ENCODE peak calls at places on chromosomes 3 and 15, in six cellular contexts. One of them, this sample, is unnamed.

GRCh38 chr3:17928502-17929145 is 186.2 kb upstream of the TBC1D5 start:
- DNase-seq in IMR-90: no peak
- DNase-seq in endothelial cell of umbilical vein: no peak
- DNase-seq in A549: no peak
- DNase-seq in body of pancreas: no peak
- DNase-seq in sigmoid colon: no peak
- DNase-seq in this sample: no peak

GRCh38 chr3:36524560-36524959 is 144.3 kb downstream of the STAC start:
- DNase-seq in IMR-90: no peak
- DNase-seq in endothelial cell of umbilical vein: no peak
- DNase-seq in A549: no peak
- DNase-seq in body of pancreas: no peak
- DNase-seq in sigmoid colon: no peak
- DNase-seq in this sample: no peak

GRCh38 chr3:60650171-60650570 is 601.1 kb downstream of the FHIT start:
- DNase-seq in IMR-90: no peak
- DNase-seq in endothelial cell of umbilical vein: no peak
- DNase-seq in A549: no peak
- DNase-seq in body of pancreas: no peak
- DNase-seq in sigmoid colon: no peak
- DNase-seq in this sample: no peak

GRCh38 chr3:38031022-38031994 is 1.9 kb upstream of the PLCD1 start:
- DNase-seq in IMR-90: no peak
- DNase-seq in endothelial cell of umbilical vein: no peak
- DNase-seq in A549: peak
- DNase-seq in body of pancreas: no peak
- DNase-seq in sigmoid colon: peak
- DNase-seq in this sample: peak

GRCh38 chr15:68586274-68586961 is 7.6 kb downstream of the CORO2B start:
- DNase-seq in IMR-90: peak
- DNase-seq in endothelial cell of umbilical vein: peak
- DNase-seq in A549: peak
- DNase-seq in body of pancreas: no peak
- DNase-seq in sigmoid colon: no peak
- DNase-seq in this sample: peak

GRCh38 chr15:42275780-42276395 is 2.7 kb upstream of the TMEM87A start:
- DNase-seq in IMR-90: no peak
- DNase-seq in endothelial cell of umbilical vein: peak
- DNase-seq in A549: no peak
- DNase-seq in body of pancreas: no peak
- DNase-seq in sigmoid colon: no peak
- DNase-seq in this sample: no peak

GRCh38 chr15:39312984-39313383 is 267.9 kb upstream of the THBS1 start:
- DNase-seq in IMR-90: no peak
- DNase-seq in endothelial cell of umbilical vein: no peak
- DNase-seq in A549: no peak
- DNase-seq in body of pancreas: peak
- DNase-seq in sigmoid colon: no peak
- DNase-seq in this sample: no peak

GRCh38 chr15:41513282-41514227 is at the start of gene LTK:
- DNase-seq in IMR-90: no peak
- DNase-seq in endothelial cell of umbilical vein: no peak
- DNase-seq in A549: no peak
- DNase-seq in body of pancreas: no peak
- DNase-seq in sigmoid colon: no peak
- DNase-seq in this sample: peak

GRCh38 chr3:195028877-195029606 is 241.9 kb downstream of the XXYLT1 start:
- DNase-seq in IMR-90: no peak
- DNase-seq in endothelial cell of umbilical vein: peak
- DNase-seq in A549: no peak
- DNase-seq in body of pancreas: no peak
- DNase-seq in sigmoid colon: no peak
- DNase-seq in this sample: no peak

GRCh38 chr15:85457392-85457968 is 77.1 kb downstream of the AKAP13 start:
- DNase-seq in IMR-90: no peak
- DNase-seq in endothelial cell of umbilical vein: no peak
- DNase-seq in A549: no peak
- DNase-seq in body of pancreas: no peak
- DNase-seq in sigmoid colon: no peak
- DNase-seq in this sample: no peak

GRCh38 chr3:63333815-63334214 is 55.7 kb downstream of the SYNPR start:
- DNase-seq in IMR-90: peak
- DNase-seq in endothelial cell of umbilical vein: no peak
- DNase-seq in A549: no peak
- DNase-seq in body of pancreas: no peak
- DNase-seq in sigmoid colon: no peak
- DNase-seq in this sample: no peak

GRCh38 chr3:87268646-87269211 is 7.7 kb downstream of the POU1F1 start:
- DNase-seq in IMR-90: peak
- DNase-seq in endothelial cell of umbilical vein: no peak
- DNase-seq in A549: no peak
- DNase-seq in body of pancreas: no peak
- DNase-seq in sigmoid colon: no peak
- DNase-seq in this sample: no peak

GRCh38 chr15:64948916-64949315 is 37.2 kb downstream of the ANKDD1A start:
- DNase-seq in IMR-90: no peak
- DNase-seq in endothelial cell of umbilical vein: no peak
- DNase-seq in A549: no peak
- DNase-seq in body of pancreas: no peak
- DNase-seq in sigmoid colon: no peak
- DNase-seq in this sample: no peak

GRCh38 chr3:159829056-159829995 is 159.3 kb upstream of the IL12A start:
- DNase-seq in IMR-90: peak
- DNase-seq in endothelial cell of umbilical vein: peak
- DNase-seq in A549: no peak
- DNase-seq in body of pancreas: peak
- DNase-seq in sigmoid colon: peak
- DNase-seq in this sample: no peak

GRCh38 chr3:102165367-102165766 is 269.4 kb upstream of the ZPLD1 start:
- DNase-seq in IMR-90: peak
- DNase-seq in endothelial cell of umbilical vein: no peak
- DNase-seq in A549: no peak
- DNase-seq in body of pancreas: no peak
- DNase-seq in sigmoid colon: no peak
- DNase-seq in this sample: peak

GRCh38 chr3:100538339-100538706 is 45.9 kb downstream of the TMEM45A start:
- DNase-seq in IMR-90: peak
- DNase-seq in endothelial cell of umbilical vein: no peak
- DNase-seq in A549: no peak
- DNase-seq in body of pancreas: no peak
- DNase-seq in sigmoid colon: no peak
- DNase-seq in this sample: no peak

GRCh38 chr15:60672400-60672799 is 193.5 kb upstream of the ICE2 start:
- DNase-seq in IMR-90: no peak
- DNase-seq in endothelial cell of umbilical vein: no peak
- DNase-seq in A549: no peak
- DNase-seq in body of pancreas: no peak
- DNase-seq in sigmoid colon: no peak
- DNase-seq in this sample: no peak

GRCh38 chr15:51924146-51925068 is 47.2 kb downstream of the LEO1 start:
- DNase-seq in IMR-90: no peak
- DNase-seq in endothelial cell of umbilical vein: no peak
- DNase-seq in A549: no peak
- DNase-seq in body of pancreas: no peak
- DNase-seq in sigmoid colon: no peak
- DNase-seq in this sample: no peak

GRCh38 chr3:161142486-161142885 is 37.3 kb upstream of the B3GALNT1 start:
- DNase-seq in IMR-90: no peak
- DNase-seq in endothelial cell of umbilical vein: no peak
- DNase-seq in A549: no peak
- DNase-seq in body of pancreas: no peak
- DNase-seq in sigmoid colon: no peak
- DNase-seq in this sample: no peak

GRCh38 chr3:168030488-168031054 is 65.2 kb downstream of the GOLIM4 start:
- DNase-seq in IMR-90: no peak
- DNase-seq in endothelial cell of umbilical vein: no peak
- DNase-seq in A549: no peak
- DNase-seq in body of pancreas: no peak
- DNase-seq in sigmoid colon: no peak
- DNase-seq in this sample: no peak

GRCh38 chr15:101615986-101616848 is 36.0 kb downstream of the TM2D3 start:
- DNase-seq in IMR-90: peak
- DNase-seq in endothelial cell of umbilical vein: peak
- DNase-seq in A549: peak
- DNase-seq in body of pancreas: peak
- DNase-seq in sigmoid colon: peak
- DNase-seq in this sample: peak

GRCh38 chr3:150546226-150547044 is at the start of the genes EIF2A and SERP1:
- DNase-seq in IMR-90: peak
- DNase-seq in endothelial cell of umbilical vein: peak
- DNase-seq in A549: peak
- DNase-seq in body of pancreas: peak
- DNase-seq in sigmoid colon: peak
- DNase-seq in this sample: peak
- TF ChIP-seq POLR2A in IMR-90: peak
- TF ChIP-seq POLR2A in endothelial cell of umbilical vein: peak
- TF ChIP-seq POLR2A in A549: peak
- TF ChIP-seq POLR2A in body of pancreas: peak
- TF ChIP-seq POLR2A in sigmoid colon: peak
- TF ChIP-seq POLR2A in this sample: peak

DNA sequence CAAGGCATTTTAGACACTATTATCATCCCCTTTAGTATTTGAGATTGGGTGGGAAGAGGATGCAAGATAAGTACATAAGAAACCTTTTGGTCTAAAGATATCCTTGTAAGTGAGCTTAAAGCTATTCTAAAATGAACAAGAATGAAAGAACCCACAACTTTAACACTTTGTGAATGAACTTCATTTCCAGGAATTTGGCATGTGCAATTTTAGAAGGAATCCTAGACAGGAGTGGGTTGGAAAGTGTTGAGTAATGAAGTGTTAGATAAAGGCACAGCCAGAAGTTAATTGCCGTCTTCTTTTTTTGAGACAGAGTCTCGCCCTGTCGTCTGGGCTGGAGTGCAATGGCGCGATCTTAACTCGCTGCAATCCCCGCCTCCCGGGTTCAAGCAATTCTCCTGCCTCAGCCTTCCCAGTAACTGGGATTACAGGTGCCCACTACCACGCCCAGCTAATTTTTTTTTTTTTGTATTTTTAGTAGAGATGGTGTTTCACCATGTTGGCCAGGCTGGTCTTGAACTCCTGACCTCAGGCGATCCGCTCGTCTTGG is 13.2 kb upstream of the TEX9 start:
- DNase-seq in IMR-90: no peak
- DNase-seq in endothelial cell of umbilical vein: no peak
- DNase-seq in A549: no peak
- DNase-seq in body of pancreas: no peak
- DNase-seq in sigmoid colon: no peak
- DNase-seq in this sample: no peak
- TF ChIP-seq POLR2A in IMR-90: no peak
- TF ChIP-seq POLR2A in endothelial cell of umbilical vein: no peak
- TF ChIP-seq POLR2A in A549: no peak
- TF ChIP-seq POLR2A in body of pancreas: no peak
- TF ChIP-seq POLR2A in sigmoid colon: no peak
- TF ChIP-seq POLR2A in this sample: no peak

GRCh38 chr15:70856884-70857546 is 3.1 kb upstream of the LARP6 start:
- DNase-seq in IMR-90: peak
- DNase-seq in endothelial cell of umbilical vein: peak
- DNase-seq in A549: no peak
- DNase-seq in body of pancreas: peak
- DNase-seq in sigmoid colon: peak
- DNase-seq in this sample: peak
- TF ChIP-seq POLR2A in IMR-90: peak
- TF ChIP-seq POLR2A in endothelial cell of umbilical vein: no peak
- TF ChIP-seq POLR2A in A549: no peak
- TF ChIP-seq POLR2A in body of pancreas: no peak
- TF ChIP-seq POLR2A in sigmoid colon: no peak
- TF ChIP-seq POLR2A in this sample: no peak

DNA sequence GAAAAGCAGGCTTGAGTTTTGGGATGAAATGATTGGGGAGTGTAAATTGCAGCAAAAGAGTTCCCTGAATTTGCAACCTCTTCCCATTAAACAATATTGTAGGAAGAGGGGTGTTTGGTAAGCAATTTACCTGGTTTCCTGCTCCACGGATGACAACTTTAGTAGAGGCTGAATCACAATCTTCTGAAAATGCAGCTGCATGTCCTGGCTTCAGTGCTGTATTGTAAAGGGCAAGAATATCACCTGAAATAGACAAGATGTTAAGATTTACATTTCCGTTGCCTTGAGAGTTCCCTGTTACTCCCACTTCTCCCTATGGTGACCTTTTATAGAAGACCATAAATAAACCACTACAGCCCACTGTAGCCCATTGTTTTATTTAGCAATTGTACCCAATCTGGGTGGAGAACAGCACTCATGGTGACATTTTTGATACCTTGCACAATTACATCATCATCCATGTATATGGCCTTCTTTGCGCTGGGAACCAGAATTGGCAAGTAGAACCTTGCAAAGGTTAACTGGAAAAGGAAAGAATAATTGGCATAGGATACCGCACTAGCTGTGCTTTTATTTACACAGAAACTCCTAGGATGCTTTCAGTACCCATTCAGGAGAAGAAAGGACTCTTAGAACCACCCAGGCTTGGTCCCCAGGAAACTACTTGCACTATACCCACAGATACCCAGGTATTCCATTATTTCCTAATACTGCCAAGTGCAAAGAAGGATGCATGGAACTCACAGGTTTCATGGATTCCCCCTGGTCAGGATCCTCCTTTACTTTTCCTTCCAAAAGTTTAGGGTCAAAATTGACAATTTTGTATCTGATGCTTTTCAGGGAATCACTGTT is 9.6 kb downstream of the GLT8D1 start:
- DNase-seq in IMR-90: no peak
- DNase-seq in endothelial cell of umbilical vein: no peak
- DNase-seq in A549: no peak
- DNase-seq in body of pancreas: no peak
- DNase-seq in sigmoid colon: no peak
- DNase-seq in this sample: no peak
- TF ChIP-seq POLR2A in IMR-90: peak
- TF ChIP-seq POLR2A in endothelial cell of umbilical vein: no peak
- TF ChIP-seq POLR2A in A549: no peak
- TF ChIP-seq POLR2A in body of pancreas: no peak
- TF ChIP-seq POLR2A in sigmoid colon: no peak
- TF ChIP-seq POLR2A in this sample: no peak

This sample was measured in H54.